ENCODE peak calls at places on chromosome X, in eight cellular contexts. Q is activated CD8-positive, alpha-beta memory T cell treated with anti-CD3 and anti-CD28 coated beads for 48 hours; X is occipital lobe; F is stimulated activated effector memory CD8-positive, alpha-beta T cell treated with anti-CD3 and anti-CD28 coated beads, Interleukin-12 subunit alpha, Interleukin-12 subunit beta, amount 100 ng/mL, for 72 hours; D is GM12891; Z is T-helper 9 cell; G is DMS53; B is hypothalamus. Y is an unnamed sample.

GRCh38 chrX:53442322-53442631 is 8.1 kb upstream of the HSD17B10 start:
- DNase-seq in B (no peak), G (peak; percentile 27), Q (no peak), D (no peak), X (no peak), Z (no peak), F (no peak), Y (no peak)

GRCh38 chrX:9677098-9677739 is 88.4 kb downstream of the GPR143 start:
- DNase-seq in F (peak; percentile 3), G (no peak), Q (peak; percentile 2), D (peak; percentile 28), Z (no peak), B (no peak), X (no peak), Y (no peak)

GRCh38 chrX:154021131-154021611 is 1.5 kb upstream of the IRAK1 start:
- DNase-seq in X (no peak), G (peak; percentile 15), Z (no peak), Q (no peak), F (no peak), B (no peak), D (no peak), Y (peak; percentile 71)

GRCh38 chrX:42094208-42094607 is 170.9 kb upstream of the CASK start:
- DNase-seq in F (no peak), Z (no peak), Q (no peak), X (no peak), D (no peak), B (no peak), G (no peak), Y (no peak)

GRCh38 chrX:133218329-133218728 is at the start of gene TFDP3:
- DNase-seq in G (no peak), D (no peak), Q (no peak), X (no peak), B (no peak), F (no peak), Z (no peak), Y (no peak)

GRCh38 chrX:129747533-129747932 is 8.8 kb downstream of the XPNPEP2 start:
- DNase-seq in D (no peak), G (no peak), Z (no peak), F (no peak), X (no peak), Q (no peak), B (no peak), Y (no peak)

GRCh38 chrX:154366666-154367055 is 7.8 kb downstream of the FLNA start:
- DNase-seq in Z (no peak), G (no peak), D (no peak), F (no peak), Q (no peak), B (no peak), X (peak; percentile 15), Y (no peak)

GRCh38 chrX:38275615-38276014 is 51.7 kb downstream of the RPGR start:
- DNase-seq in D (no peak), F (no peak), B (no peak), X (no peak), Z (no peak), G (peak; percentile 79), Q (no peak), Y (peak; percentile 63)

GRCh38 chrX:23822397-23822796 is 39.4 kb downstream of the SAT1 start:
- DNase-seq in X (no peak), F (no peak), Z (no peak), Q (no peak), G (peak; percentile 95), B (no peak), D (no peak), Y (peak; percentile 61)

GRCh38 chrX:129091097-129091496 is 432.2 kb downstream of the SMARCA1 start:
- DNase-seq in X (no peak), Q (no peak), F (no peak), B (no peak), D (no peak), G (peak; percentile 49), Z (no peak), Y (no peak)

GRCh38 chrX:8783100-8784098 is 17.8 kb downstream of the FAM9A start:
- DNase-seq in B (no peak), Q (peak; percentile 4), G (peak; percentile 61), F (no peak), Z (peak; percentile 19), X (no peak), D (peak; percentile 14), Y (peak; percentile 7)

GRCh38 chrX:32592786-32593185 is 618.6 kb downstream of the DMD start:
- DNase-seq in Q (no peak), G (no peak), F (no peak), Z (no peak), D (no peak), B (no peak), X (no peak), Y (no peak)

GRCh38 chrX:40300286-40300890 is 202.6 kb upstream of the BCOR start:
- DNase-seq in X (no peak), Q (no peak), F (no peak), G (no peak), D (no peak), B (no peak), Z (no peak), Y (no peak)

GRCh38 chrX:7139202-7140081 is 8.1 kb upstream of the STS start:
- DNase-seq in B (no peak), D (no peak), F (no peak), Q (no peak), X (no peak), G (no peak), Z (no peak), Y (peak; percentile 42)

GRCh38 chrX:132636080-132636479 is 147.2 kb upstream of the MBNL3 start:
- DNase-seq in Q (no peak), F (no peak), G (peak; percentile 7), Z (no peak), X (no peak), D (no peak), B (no peak), Y (no peak)

GRCh38 chrX:121853762-121854613 is 806.6 kb downstream of the GLUD2 start:
- DNase-seq in Z (no peak), D (no peak), Q (no peak), F (no peak), B (no peak), X (no peak), G (no peak), Y (no peak)

GRCh38 chrX:118577041-118577440 is 81.4 kb downstream of the DOCK11 start:
- DNase-seq in D (no peak), Q (no peak), Z (no peak), F (no peak), X (no peak), G (no peak), B (no peak), Y (no peak)

GRCh38 chrX:93673869-93674271 is at the start of gene FAM133A:
- DNase-seq in Z (no peak), G (peak; percentile 78), D (no peak), Q (no peak), B (no peak), F (no peak), X (no peak), Y (peak; percentile 44)

Y was measured in astrocyte of the hippocampus.